ENCODE peak calls at places on chromosomes 16 and 17, in nine cellular contexts. One of them, this sample, is unnamed.

GRCh38 chr17:81020767-81021497 is 14.0 kb upstream of the BAIAP2 start:
- DNase-seq in A549: no peak
- DNase-seq in HCT116: no peak
- DNase-seq in GM23338: no peak
- DNase-seq in SK-N-SH: peak; percentile 46
- DNase-seq in HepG2: no peak
- DNase-seq in K562: peak; percentile 64
- DNase-seq in HL-60: no peak
- DNase-seq in GM12878: no peak
- DNase-seq in this sample: no peak

GRCh38 chr16:68902376-68903345 is 59.3 kb downstream of the TANGO6 start:
- DNase-seq in A549: peak; percentile 58
- DNase-seq in HCT116: peak; percentile 72
- DNase-seq in GM23338: peak; percentile 93
- DNase-seq in SK-N-SH: peak; percentile 55
- DNase-seq in HepG2: peak; percentile 63
- DNase-seq in K562: peak; percentile 51
- DNase-seq in HL-60: no peak
- DNase-seq in GM12878: no peak
- DNase-seq in this sample: peak; percentile 48

GRCh38 chr16:11175850-11176341 is 80.1 kb downstream of the SOCS1 start:
- DNase-seq in A549: no peak
- DNase-seq in HCT116: no peak
- DNase-seq in GM23338: no peak
- DNase-seq in SK-N-SH: no peak
- DNase-seq in HepG2: no peak
- DNase-seq in K562: no peak
- DNase-seq in HL-60: no peak
- DNase-seq in GM12878: peak; percentile 95
- DNase-seq in this sample: no peak

GRCh38 chr16:69596801-69597200 is 31.0 kb downstream of the NFAT5 start:
- DNase-seq in A549: no peak
- DNase-seq in HCT116: no peak
- DNase-seq in GM23338: no peak
- DNase-seq in SK-N-SH: no peak
- DNase-seq in HepG2: no peak
- DNase-seq in K562: no peak
- DNase-seq in HL-60: no peak
- DNase-seq in GM12878: no peak
- DNase-seq in this sample: no peak

GRCh38 chr16:17367034-17367433 is 103.7 kb downstream of the XYLT1 start:
- DNase-seq in A549: no peak
- DNase-seq in HCT116: no peak
- DNase-seq in GM23338: no peak
- DNase-seq in SK-N-SH: no peak
- DNase-seq in HepG2: no peak
- DNase-seq in K562: no peak
- DNase-seq in HL-60: no peak
- DNase-seq in GM12878: no peak
- DNase-seq in this sample: no peak

GRCh38 chr17:16915752-16916556 is 56.0 kb downstream of the TNFRSF13B start:
- DNase-seq in A549: peak; percentile 75
- DNase-seq in HCT116: peak; percentile 70
- DNase-seq in GM23338: peak; percentile 84
- DNase-seq in SK-N-SH: peak; percentile 64
- DNase-seq in HepG2: peak; percentile 32
- DNase-seq in K562: peak; percentile 21
- DNase-seq in HL-60: no peak
- DNase-seq in GM12878: peak; percentile 17
- DNase-seq in this sample: no peak

GRCh38 chr17:1709971-1710806 is at the start of gene TLCD2:
- DNase-seq in A549: peak; percentile 92
- DNase-seq in HCT116: peak; percentile 36
- DNase-seq in GM23338: peak; percentile 83
- DNase-seq in SK-N-SH: peak; percentile 87
- DNase-seq in HepG2: no peak
- DNase-seq in K562: peak; percentile 64
- DNase-seq in HL-60: no peak
- DNase-seq in GM12878: no peak
- DNase-seq in this sample: no peak

GRCh38 chr16:52976539-52977167 is 76.0 kb downstream of the CHD9NB start:
- DNase-seq in A549: peak; percentile 37
- DNase-seq in HCT116: peak; percentile 7
- DNase-seq in GM23338: peak; percentile 64
- DNase-seq in SK-N-SH: peak; percentile 14
- DNase-seq in HepG2: peak; percentile 41
- DNase-seq in K562: no peak
- DNase-seq in HL-60: no peak
- DNase-seq in GM12878: no peak
- DNase-seq in this sample: no peak

GRCh38 chr17:14301761-14302401 is 1.0 kb downstream of the HS3ST3B1 start:
- DNase-seq in A549: no peak
- DNase-seq in HCT116: no peak
- DNase-seq in GM23338: no peak
- DNase-seq in SK-N-SH: no peak
- DNase-seq in HepG2: no peak
- DNase-seq in K562: no peak
- DNase-seq in HL-60: peak; percentile 20
- DNase-seq in GM12878: no peak
- DNase-seq in this sample: no peak

GRCh38 chr17:65459667-65460415 is 101.6 kb downstream of the AXIN2 start:
- DNase-seq in A549: no peak
- DNase-seq in HCT116: no peak
- DNase-seq in GM23338: peak; percentile 43
- DNase-seq in SK-N-SH: no peak
- DNase-seq in HepG2: no peak
- DNase-seq in K562: no peak
- DNase-seq in HL-60: no peak
- DNase-seq in GM12878: no peak
- DNase-seq in this sample: no peak

GRCh38 chr17:42227849-42228696 is 33.8 kb upstream of the GHDC start:
- DNase-seq in A549: no peak
- DNase-seq in HCT116: no peak
- DNase-seq in GM23338: no peak
- DNase-seq in SK-N-SH: no peak
- DNase-seq in HepG2: no peak
- DNase-seq in K562: no peak
- DNase-seq in HL-60: no peak
- DNase-seq in GM12878: no peak
- DNase-seq in this sample: no peak

GRCh38 chr17:69445132-69445531 is 30.6 kb downstream of the MAP2K6 start:
- DNase-seq in A549: no peak
- DNase-seq in HCT116: no peak
- DNase-seq in GM23338: no peak
- DNase-seq in SK-N-SH: no peak
- DNase-seq in HepG2: no peak
- DNase-seq in K562: no peak
- DNase-seq in HL-60: no peak
- DNase-seq in GM12878: no peak
- DNase-seq in this sample: no peak
- TF ChIP-seq REST in A549: no peak
- TF ChIP-seq REST in HCT116: no peak
- TF ChIP-seq REST in GM23338: no peak
- TF ChIP-seq REST in SK-N-SH: no peak
- TF ChIP-seq REST in HepG2: no peak
- TF ChIP-seq REST in K562: no peak
- TF ChIP-seq REST in HL-60: no peak
- TF ChIP-seq REST in GM12878: no peak
- TF ChIP-seq REST in this sample: no peak

GRCh38 chr16:15502041-15502725 is 67.8 kb downstream of the BMERB1 start:
- DNase-seq in A549: peak; percentile 94
- DNase-seq in HCT116: peak; percentile 95
- DNase-seq in GM23338: peak; percentile 26
- DNase-seq in SK-N-SH: no peak
- DNase-seq in HepG2: peak; percentile 72
- DNase-seq in K562: peak; percentile 43
- DNase-seq in HL-60: no peak
- DNase-seq in GM12878: no peak
- DNase-seq in this sample: peak; percentile 95
- TF ChIP-seq REST in A549: no peak
- TF ChIP-seq REST in HCT116: no peak
- TF ChIP-seq REST in GM23338: no peak
- TF ChIP-seq REST in SK-N-SH: no peak
- TF ChIP-seq REST in HepG2: no peak
- TF ChIP-seq REST in K562: no peak
- TF ChIP-seq REST in HL-60: no peak
- TF ChIP-seq REST in GM12878: no peak
- TF ChIP-seq REST in this sample: no peak

DNA sequence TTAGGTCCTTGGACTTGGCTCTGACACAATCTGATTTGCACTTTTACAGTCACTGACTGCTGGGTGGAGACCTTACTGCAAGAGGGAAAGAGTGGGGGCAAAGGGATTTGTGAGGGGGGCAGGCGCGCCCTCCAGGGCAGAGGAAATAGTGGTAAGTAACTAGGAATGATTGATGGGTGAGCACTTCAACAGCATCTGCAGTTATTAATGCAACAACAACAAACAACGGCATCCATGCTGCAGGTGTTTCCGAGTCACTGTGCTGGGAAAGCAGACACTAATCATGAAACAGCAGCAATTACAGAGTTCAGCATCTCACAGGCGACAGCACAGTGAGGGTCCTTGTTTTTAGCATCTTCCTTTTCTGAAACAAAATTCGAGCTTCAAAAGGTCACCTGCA is 191.9 kb downstream of the SLC39A11 start:
- DNase-seq in A549: no peak
- DNase-seq in HCT116: no peak
- DNase-seq in GM23338: no peak
- DNase-seq in SK-N-SH: peak; percentile 37
- DNase-seq in HepG2: no peak
- DNase-seq in K562: no peak
- DNase-seq in HL-60: no peak
- DNase-seq in GM12878: no peak
- DNase-seq in this sample: no peak
- TF ChIP-seq REST in A549: no peak
- TF ChIP-seq REST in HCT116: no peak
- TF ChIP-seq REST in GM23338: no peak
- TF ChIP-seq REST in SK-N-SH: no peak
- TF ChIP-seq REST in HepG2: no peak
- TF ChIP-seq REST in K562: no peak
- TF ChIP-seq REST in HL-60: no peak
- TF ChIP-seq REST in GM12878: no peak
- TF ChIP-seq REST in this sample: no peak

DNA sequence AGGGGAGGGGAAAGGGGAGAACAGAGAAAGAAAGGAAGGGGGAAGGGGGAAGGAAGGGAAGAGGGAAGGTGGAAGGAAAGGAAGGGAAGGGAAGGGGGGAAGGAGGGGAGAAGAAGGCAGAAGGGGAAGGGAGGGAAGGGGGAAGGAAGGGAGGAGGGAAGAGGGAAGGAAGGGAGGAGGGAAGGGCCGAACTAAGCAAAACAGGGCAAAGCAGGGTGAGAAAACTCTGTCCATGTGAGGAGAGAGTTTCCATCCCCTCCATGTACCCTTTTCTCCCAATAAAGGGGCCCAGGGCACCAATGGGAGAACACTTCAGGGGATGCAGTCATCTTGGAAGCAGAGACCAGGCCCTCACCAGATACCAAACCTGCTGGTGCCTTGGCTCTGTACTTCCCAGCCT is 256.8 kb upstream of the CDH5 start:
- DNase-seq in A549: no peak
- DNase-seq in HCT116: no peak
- DNase-seq in GM23338: no peak
- DNase-seq in SK-N-SH: no peak
- DNase-seq in HepG2: no peak
- DNase-seq in K562: no peak
- DNase-seq in HL-60: no peak
- DNase-seq in GM12878: no peak
- DNase-seq in this sample: no peak
- TF ChIP-seq REST in A549: no peak
- TF ChIP-seq REST in HCT116: no peak
- TF ChIP-seq REST in GM23338: no peak
- TF ChIP-seq REST in SK-N-SH: no peak
- TF ChIP-seq REST in HepG2: no peak
- TF ChIP-seq REST in K562: no peak
- TF ChIP-seq REST in HL-60: no peak
- TF ChIP-seq REST in GM12878: no peak
- TF ChIP-seq REST in this sample: no peak

DNA sequence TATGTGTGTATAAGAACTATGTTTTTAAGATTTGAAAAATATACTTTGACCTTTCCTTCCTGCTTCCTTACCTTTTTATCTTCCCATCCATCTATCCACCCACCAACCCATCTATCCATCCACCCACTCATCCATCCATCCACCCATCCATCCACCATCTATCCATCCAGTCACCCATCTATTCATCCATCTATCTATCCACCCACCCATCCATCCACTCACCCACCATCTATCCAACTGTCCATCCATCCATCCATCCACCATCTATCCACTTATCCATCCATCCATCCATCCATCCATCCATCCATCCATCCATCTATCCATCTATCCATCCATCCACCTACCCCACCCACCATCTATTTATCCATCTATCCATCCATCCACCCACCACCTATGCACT is 12.4 kb downstream of the CBFA2T3 start:
- DNase-seq in A549: no peak
- DNase-seq in HCT116: no peak
- DNase-seq in GM23338: no peak
- DNase-seq in SK-N-SH: no peak
- DNase-seq in HepG2: no peak
- DNase-seq in K562: no peak
- DNase-seq in HL-60: no peak
- DNase-seq in GM12878: no peak
- DNase-seq in this sample: no peak
- TF ChIP-seq REST in A549: no peak
- TF ChIP-seq REST in HCT116: no peak
- TF ChIP-seq REST in GM23338: no peak
- TF ChIP-seq REST in SK-N-SH: no peak
- TF ChIP-seq REST in HepG2: no peak
- TF ChIP-seq REST in K562: no peak
- TF ChIP-seq REST in HL-60: no peak
- TF ChIP-seq REST in GM12878: no peak
- TF ChIP-seq REST in this sample: no peak